ENCODE peak calls at places on chromosomes 4 and X, in four cellular contexts. T is body of pancreas, M is sigmoid colon, Q is heart left ventricle. D is an unnamed sample.

GRCh38 chrX:54838583-54838982 is 31.0 kb downstream of the MAGED2 start:
- DNase-seq in T (no peak), M (no peak), Q (no peak), D (no peak)

GRCh38 chr4:122823476-122823875 is 3.2 kb upstream of the FGF2 start:
- DNase-seq in T (no peak), M (no peak), Q (no peak), D (no peak)

GRCh38 chr4:127470290-127470809 is 162.4 kb upstream of the INTU start:
- DNase-seq in T (no peak), M (no peak), Q (no peak), D (no peak)

GRCh38 chrX:13151806-13152510 is 107.5 kb upstream of the FAM9C start:
- DNase-seq in T (no peak), M (no peak), Q (no peak), D (no peak)

GRCh38 chr4:118910221-118910620 is 21.6 kb downstream of the SYNPO2 start:
- DNase-seq in T (no peak), M (no peak), Q (no peak), D (no peak)

GRCh38 chr4:164821711-164822110 is 55.3 kb upstream of the APELA start:
- DNase-seq in T (no peak), M (no peak), Q (no peak), D (no peak)

GRCh38 chrX:20066968-20067708 is 49.6 kb downstream of the MAP7D2 start:
- DNase-seq in T (peak), M (no peak), Q (no peak), D (no peak)

GRCh38 chrX:9258346-9259104 is 206.3 kb upstream of the TBL1X start:
- DNase-seq in T (no peak), M (no peak), Q (no peak), D (no peak)

GRCh38 chrX:51834076-51834475 is 59.3 kb upstream of the MAGED1 start:
- DNase-seq in T (no peak), M (no peak), Q (no peak), D (no peak)

GRCh38 chr4:84634961-84635360 is 52.0 kb downstream of the CDS1 start:
- DNase-seq in T (no peak), M (no peak), Q (no peak), D (no peak)

GRCh38 chrX:153963546-153963945 is 8.1 kb downstream of the HCFC1 start:
- DNase-seq in T (no peak), M (peak), Q (no peak), D (no peak)

GRCh38 chr4:188295899-188296298 is 156.7 kb downstream of the TRIML1 start:
- DNase-seq in T (no peak), M (no peak), Q (no peak), D (no peak)

GRCh38 chr4:151540728-151541437 is 131.9 kb downstream of the FHIP1A start:
- DNase-seq in T (no peak), M (no peak), Q (no peak), D (no peak)

GRCh38 chr4:123408471-123409084 is 12.0 kb downstream of the SPRY1 start:
- DNase-seq in T (no peak), M (no peak), Q (no peak), D (no peak)

GRCh38 chr4:98343640-98344039 is 82.5 kb downstream of the RAP1GDS1 start:
- DNase-seq in T (no peak), M (no peak), Q (no peak), D (no peak)

GRCh38 chr4:152357206-152357605 is 178.7 kb downstream of the FBXW7 start:
- DNase-seq in T (peak), M (no peak), Q (no peak), D (no peak)

GRCh38 chr4:155787113-155787710 is 28.4 kb downstream of the GUCY1B1 start:
- DNase-seq in T (peak), M (no peak), Q (no peak), D (no peak)

GRCh38 chr4:158681630-158682029 is 9.5 kb downstream of the ETFDH start:
- DNase-seq in T (no peak), M (no peak), Q (no peak), D (no peak)

GRCh38 chrX:140110081-140110650 is 144.8 kb upstream of the CXorf66 start:
- DNase-seq in T (no peak), M (no peak), Q (no peak), D (no peak)

GRCh38 chr4:40055379-40055872 is 1.2 kb upstream of the N4BP2 start:
- DNase-seq in T (no peak), M (no peak), Q (no peak), D (no peak)

GRCh38 chr4:60396680-60397079 is 803.4 kb upstream of the ADGRL3 start:
- DNase-seq in T (no peak), M (no peak), Q (no peak), D (no peak)

GRCh38 chr4:87839309-87839946 is 6.7 kb downstream of the MEPE start:
- DNase-seq in T (peak), M (peak), Q (no peak), D (no peak)

GRCh38 chr4:146329042-146329716 is 114.8 kb downstream of the REELD1 start:
- DNase-seq in T (no peak), M (no peak), Q (no peak), D (no peak)

DNA sequence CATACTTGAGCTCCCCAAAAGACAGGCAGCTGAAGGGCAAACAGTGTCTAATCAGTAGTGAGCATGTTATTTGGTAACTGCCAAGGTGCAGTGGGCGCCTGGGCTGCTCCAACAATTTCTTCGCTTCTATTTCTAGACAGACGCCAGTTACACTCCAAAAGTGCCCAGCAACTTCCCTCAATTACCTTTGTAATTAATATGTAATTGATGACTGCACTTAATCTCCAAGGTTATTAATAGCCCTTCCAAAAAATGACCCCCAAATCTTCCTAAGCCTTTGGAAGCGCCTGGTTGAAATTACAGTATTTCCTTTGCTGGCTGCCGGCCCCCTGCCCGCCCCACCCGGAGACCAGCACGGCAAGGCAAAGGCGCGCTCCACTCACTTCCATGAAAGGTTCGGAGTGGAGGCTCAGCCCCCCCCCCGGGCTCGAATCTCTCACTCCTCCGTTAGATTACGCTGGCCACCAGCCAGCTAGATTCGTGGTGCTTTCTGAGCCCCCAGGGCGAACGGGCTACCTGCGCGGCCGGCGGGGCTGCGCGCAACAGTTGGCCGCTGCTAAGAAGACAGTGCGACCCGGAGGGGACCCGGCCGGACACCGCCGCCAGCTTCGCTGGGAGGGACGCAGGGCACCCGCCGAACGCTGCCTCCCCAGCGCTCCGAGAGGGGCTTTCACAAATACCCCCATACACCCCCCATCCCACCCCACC is 1.9 kb downstream of the GPC4 start:
- DNase-seq in T (no peak), M (peak), Q (no peak), D (no peak)
- H3K4me3 ChIP-seq in T (no peak), M (peak), Q (no peak), D (peak)

GRCh38 chrX:67725471-67725870 is 181.7 kb downstream of the AR start:
- DNase-seq in T (no peak), M (no peak), Q (no peak), D (no peak)
- H3K27ac ChIP-seq in T (no peak), M (no peak), Q (no peak), D (no peak)

DNA sequence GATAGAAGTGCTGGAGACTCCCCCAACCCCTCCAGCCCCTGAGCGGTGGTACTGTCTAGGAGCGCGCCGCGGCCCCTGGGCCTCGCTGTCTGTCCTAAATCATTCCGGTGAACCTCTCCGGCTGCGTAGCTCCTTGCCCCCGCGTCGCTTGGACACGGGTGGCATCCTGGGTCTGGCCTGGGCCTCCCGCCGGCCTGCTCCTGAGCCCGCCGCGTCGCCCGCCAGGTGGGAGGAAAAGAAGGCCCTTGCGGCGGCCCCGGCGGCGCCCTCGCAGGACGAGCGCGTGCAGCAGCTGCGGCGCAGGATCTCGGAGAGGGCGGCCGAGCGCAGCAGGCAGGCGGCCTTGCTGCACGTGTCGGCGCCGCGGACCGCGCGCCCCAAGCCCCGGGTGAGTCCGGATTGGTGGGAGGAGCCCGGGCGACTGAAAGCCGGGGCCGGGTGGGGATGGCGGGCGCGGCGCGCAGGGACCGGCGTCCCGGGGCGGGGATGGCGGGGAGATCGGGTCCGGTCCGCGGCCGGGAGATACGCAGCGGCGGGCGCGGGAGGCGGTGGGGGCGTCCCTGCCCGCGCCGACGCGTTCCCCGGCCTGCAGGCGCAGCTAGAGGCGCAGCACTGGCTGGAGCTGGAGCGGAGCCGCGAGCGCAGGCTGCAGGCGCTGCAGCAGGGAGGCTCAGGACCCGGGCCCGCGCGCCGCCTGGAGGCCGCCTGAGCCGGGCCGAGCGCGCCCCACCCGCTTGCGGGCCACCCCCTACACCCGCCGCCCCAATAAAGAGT is 6.5 kb upstream of the RNF4 start:
- DNase-seq in T (peak), M (peak), Q (peak), D (no peak)
- TF ChIP-seq CTCF in T (no peak), M (peak), Q (peak), D (peak)

GRCh38 chrX:48071986-48072605 is 656 bp upstream of the ZNF630 start:
- DNase-seq in T (no peak), M (no peak), Q (no peak), D (no peak)
- H3K4me3 ChIP-seq in T (no peak), M (peak), Q (no peak), D (peak)

DNA sequence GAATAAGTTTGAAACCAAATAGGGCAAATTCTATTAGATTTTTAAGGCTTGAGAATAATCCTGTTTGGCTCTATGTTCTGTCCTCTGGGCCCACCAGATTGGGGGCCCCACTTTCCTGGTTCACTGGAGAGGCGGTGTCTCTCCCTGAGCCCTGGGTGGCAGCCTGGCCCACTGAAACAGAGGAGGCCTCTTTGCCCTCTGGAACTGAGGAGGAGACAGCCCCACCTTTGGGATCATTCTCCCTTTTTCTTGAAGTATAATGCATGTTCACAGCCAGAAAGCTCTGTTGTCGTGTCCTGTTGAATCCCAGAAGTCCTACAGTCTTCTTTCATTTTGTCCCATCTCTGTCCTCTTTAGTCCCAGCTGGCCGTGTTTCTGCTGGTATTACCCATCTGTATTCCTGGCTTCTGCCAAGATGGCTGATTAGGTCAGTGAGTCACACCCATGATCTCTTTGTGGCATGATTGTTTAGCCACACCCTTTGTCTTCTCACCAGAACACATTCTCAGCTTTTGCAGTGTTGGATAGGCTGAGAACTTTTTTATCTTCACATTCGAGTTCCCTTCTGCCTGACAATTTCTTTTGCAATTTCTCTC is 8.1 kb upstream of the TBC1D25 start:
- DNase-seq in T (no peak), M (peak), Q (no peak), D (no peak)
- H3K27ac ChIP-seq in T (peak), M (no peak), Q (peak), D (no peak)

GRCh38 chrX:95076449-95076848 is 1402.4 kb downstream of the FAM133A start:
- DNase-seq in T (no peak), M (no peak), Q (no peak), D (no peak)
- TF ChIP-seq CTCF in T (no peak), M (no peak), Q (peak), D (peak)

GRCh38 chr4:80475781-80476180 is 140.3 kb downstream of the CFAP299 start:
- DNase-seq in T (no peak), M (no peak), Q (no peak), D (no peak)

GRCh38 chr4:80471701-80472100 is 136.2 kb downstream of the CFAP299 start:
- DNase-seq in T (peak), M (peak), Q (no peak), D (no peak)

GRCh38 chr4:80475236-80475635 is 139.7 kb downstream of the CFAP299 start:
- DNase-seq in T (no peak), M (no peak), Q (no peak), D (no peak)
- H3K4me3 ChIP-seq in T (no peak), M (no peak), Q (no peak), D (no peak)

GRCh38 chr4:89308161-89308500 is 531 bp upstream of the GPRIN3 start:
- DNase-seq in T (no peak), M (no peak), Q (no peak), D (no peak)
- H3K27ac ChIP-seq in T (peak), M (peak), Q (peak), D (no peak)

GRCh38 chr4:8394806-8395205 is 45.7 kb downstream of the ACOX3 start:
- DNase-seq in T (no peak), M (no peak), Q (no peak), D (no peak)

GRCh38 chr4:8394125-8394524 is 46.4 kb downstream of the ACOX3 start:
- DNase-seq in T (peak), M (peak), Q (peak), D (no peak)

GRCh38 chr4:8392591-8393190 is 47.8 kb downstream of the ACOX3 start:
- DNase-seq in T (no peak), M (no peak), Q (no peak), D (no peak)

GRCh38 chr4:8391972-8392371 is 48.6 kb downstream of the ACOX3 start:
- DNase-seq in T (peak), M (peak), Q (peak), D (no peak)

DNA sequence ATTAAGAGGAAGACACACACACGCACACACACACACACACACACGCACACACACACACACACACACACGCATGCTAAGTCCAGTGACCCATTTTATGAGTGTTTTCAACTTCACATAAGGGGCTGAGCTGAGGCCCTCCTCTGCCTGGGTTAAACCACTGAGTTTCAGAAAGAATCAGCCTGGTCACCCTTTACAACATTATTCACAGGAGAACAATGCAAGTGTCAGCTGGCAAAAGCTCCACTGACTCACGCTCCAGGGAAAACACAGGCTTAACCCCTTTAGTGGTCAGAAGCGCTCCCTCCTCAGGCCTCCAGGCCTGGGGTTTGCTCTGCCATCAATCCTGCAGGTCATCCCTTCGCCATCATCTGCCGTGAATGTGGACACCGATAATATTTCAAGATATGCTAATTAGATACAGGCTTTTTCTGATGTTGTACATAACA is 46.9 kb downstream of the ACOX3 start:
- DNase-seq in T (peak), M (peak), Q (peak), D (peak)
- TF ChIP-seq CTCF in T (no peak), M (no peak), Q (no peak), D (no peak)

GRCh38 chrX:129981752-129982299 is 609 bp upstream of the BCORL1 start:
- DNase-seq in T (no peak), M (no peak), Q (no peak), D (no peak)

GRCh38 chrX:129984196-129984962 is 1.9 kb downstream of the BCORL1 start:
- DNase-seq in T (peak), M (peak), Q (peak), D (no peak)

GRCh38 chrX:129981207-129981553 is 1.3 kb upstream of the BCORL1 start:
- DNase-seq in T (no peak), M (no peak), Q (no peak), D (no peak)

GRCh38 chrX:129983575-129984131 is 1.2 kb downstream of the BCORL1 start:
- DNase-seq in T (no peak), M (peak), Q (peak), D (no peak)

DNA sequence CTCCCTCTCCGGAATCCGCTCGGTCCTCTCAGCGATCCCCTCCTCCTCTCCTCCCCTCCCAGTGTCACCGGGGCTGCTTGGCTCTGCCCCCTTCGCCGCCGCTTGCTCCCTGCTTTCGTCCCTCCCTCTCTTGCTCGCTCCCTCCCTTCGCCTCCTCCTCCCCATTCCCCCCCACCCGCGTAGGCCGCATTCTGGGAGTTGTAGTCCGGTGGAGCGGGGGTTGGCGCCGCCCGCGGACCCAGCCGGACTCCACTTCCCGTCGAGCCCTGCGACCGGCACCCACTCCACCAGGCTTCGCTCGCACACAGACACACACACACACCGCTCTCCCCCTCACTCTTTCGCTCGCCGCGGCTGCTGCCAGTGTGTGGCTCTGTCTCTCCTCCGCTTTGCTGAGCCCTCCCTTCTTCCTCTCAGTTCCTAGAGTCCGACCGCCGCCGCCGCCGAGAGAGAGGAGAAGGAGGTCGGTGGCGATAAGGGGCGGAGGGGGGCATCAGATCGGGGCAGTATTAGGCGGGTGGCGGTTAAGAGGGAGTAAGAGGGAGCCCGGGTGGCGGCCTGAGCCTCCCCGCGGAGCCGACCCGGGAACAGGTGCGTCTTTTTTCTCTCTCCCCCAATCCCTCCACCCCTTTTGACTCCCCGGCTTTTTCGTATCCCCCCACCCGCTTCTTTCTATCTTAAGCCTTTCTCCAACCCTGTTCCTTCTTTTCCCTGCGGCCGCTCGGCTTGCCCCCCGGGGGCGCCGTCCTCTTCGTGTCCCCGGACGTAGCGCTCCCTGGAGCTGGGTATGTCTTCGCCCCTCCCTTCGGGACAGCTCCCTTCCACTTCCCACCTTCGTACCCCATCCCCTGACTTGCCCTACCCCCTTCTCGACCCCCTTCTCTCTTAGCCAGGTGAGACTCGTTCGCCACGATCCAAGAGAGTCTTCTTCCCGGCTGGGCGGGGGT is at the start of gene BCORL1:
- DNase-seq in T (peak), M (peak), Q (peak), D (peak)
- H3K4me3 ChIP-seq in T (peak), M (no peak), Q (peak), D (no peak)

D was measured in coronary artery.